ENCODE peak calls at places on chromosomes 12 and 14, in ten cellular contexts. One of them, this sample, is unnamed.

GRCh38 chr12:507261-507853 is 47.6 kb downstream of the B4GALNT3 start:
- DNase-seq in right atrium auricular region: no peak
- DNase-seq in spleen: no peak
- DNase-seq in hepatocyte: no peak
- DNase-seq in stomach: peak; percentile 37
- DNase-seq in H9: no peak
- DNase-seq in tibial artery: no peak
- DNase-seq in CD8-positive, alpha-beta memory T cell: no peak
- DNase-seq in PC-3: no peak
- DNase-seq in DND-41: no peak
- DNase-seq in this sample: no peak

GRCh38 chr12:172732-173161 is 41.2 kb downstream of the SLC6A12 start:
- DNase-seq in right atrium auricular region: no peak
- DNase-seq in spleen: no peak
- DNase-seq in hepatocyte: no peak
- DNase-seq in stomach: no peak
- DNase-seq in H9: no peak
- DNase-seq in tibial artery: no peak
- DNase-seq in CD8-positive, alpha-beta memory T cell: no peak
- DNase-seq in PC-3: no peak
- DNase-seq in DND-41: no peak
- DNase-seq in this sample: no peak

GRCh38 chr14:96634481-96634880 is 132.3 kb downstream of the PAPOLA start:
- DNase-seq in right atrium auricular region: peak; percentile 47
- DNase-seq in spleen: no peak
- DNase-seq in hepatocyte: no peak
- DNase-seq in stomach: peak; percentile 17
- DNase-seq in H9: no peak
- DNase-seq in tibial artery: no peak
- DNase-seq in CD8-positive, alpha-beta memory T cell: no peak
- DNase-seq in PC-3: no peak
- DNase-seq in DND-41: no peak
- DNase-seq in this sample: no peak

GRCh38 chr12:28222081-28222700 is 31.9 kb downstream of the CCDC91 start:
- DNase-seq in right atrium auricular region: no peak
- DNase-seq in spleen: no peak
- DNase-seq in hepatocyte: no peak
- DNase-seq in stomach: no peak
- DNase-seq in H9: no peak
- DNase-seq in tibial artery: no peak
- DNase-seq in CD8-positive, alpha-beta memory T cell: peak; percentile 43
- DNase-seq in PC-3: no peak
- DNase-seq in DND-41: peak; percentile 58
- DNase-seq in this sample: peak; percentile 55

GRCh38 chr14:103091041-103091882 is 3.3 kb upstream of the EXOC3L4 start:
- DNase-seq in right atrium auricular region: no peak
- DNase-seq in spleen: peak; percentile 93
- DNase-seq in hepatocyte: peak; percentile 83
- DNase-seq in stomach: peak; percentile 75
- DNase-seq in H9: peak; percentile 75
- DNase-seq in tibial artery: no peak
- DNase-seq in CD8-positive, alpha-beta memory T cell: peak; percentile 61
- DNase-seq in PC-3: peak; percentile 56
- DNase-seq in DND-41: peak; percentile 77
- DNase-seq in this sample: peak; percentile 66

GRCh38 chr12:112419269-112420133 is 754 bp downstream of the PTPN11 start:
- DNase-seq in right atrium auricular region: peak; percentile 81
- DNase-seq in spleen: no peak
- DNase-seq in hepatocyte: peak; percentile 87
- DNase-seq in stomach: peak; percentile 64
- DNase-seq in H9: peak; percentile 73
- DNase-seq in tibial artery: peak; percentile 88
- DNase-seq in CD8-positive, alpha-beta memory T cell: no peak
- DNase-seq in PC-3: peak; percentile 79
- DNase-seq in DND-41: no peak
- DNase-seq in this sample: peak; percentile 69

GRCh38 chr12:129067482-129067881 is 214.2 kb downstream of the GLT1D1 start:
- DNase-seq in right atrium auricular region: no peak
- DNase-seq in spleen: no peak
- DNase-seq in hepatocyte: peak; percentile 41
- DNase-seq in stomach: no peak
- DNase-seq in H9: peak; percentile 74
- DNase-seq in tibial artery: no peak
- DNase-seq in CD8-positive, alpha-beta memory T cell: no peak
- DNase-seq in PC-3: no peak
- DNase-seq in DND-41: no peak
- DNase-seq in this sample: no peak

GRCh38 chr14:21711360-21711961 is 37.8 kb upstream of the OR4E1 start:
- DNase-seq in right atrium auricular region: no peak
- DNase-seq in spleen: no peak
- DNase-seq in hepatocyte: peak; percentile 68
- DNase-seq in stomach: no peak
- DNase-seq in H9: no peak
- DNase-seq in tibial artery: no peak
- DNase-seq in CD8-positive, alpha-beta memory T cell: no peak
- DNase-seq in PC-3: peak; percentile 60
- DNase-seq in DND-41: peak; percentile 29
- DNase-seq in this sample: peak; percentile 35

GRCh38 chr12:65875635-65876034 is 51.4 kb downstream of the HMGA2 start:
- DNase-seq in right atrium auricular region: no peak
- DNase-seq in spleen: no peak
- DNase-seq in hepatocyte: no peak
- DNase-seq in stomach: no peak
- DNase-seq in H9: no peak
- DNase-seq in tibial artery: no peak
- DNase-seq in CD8-positive, alpha-beta memory T cell: no peak
- DNase-seq in PC-3: no peak
- DNase-seq in DND-41: no peak
- DNase-seq in this sample: no peak

GRCh38 chr12:65868133-65868705 is 43.9 kb downstream of the HMGA2 start:
- DNase-seq in right atrium auricular region: no peak
- DNase-seq in spleen: no peak
- DNase-seq in hepatocyte: peak; percentile 28
- DNase-seq in stomach: no peak
- DNase-seq in H9: no peak
- DNase-seq in tibial artery: no peak
- DNase-seq in CD8-positive, alpha-beta memory T cell: no peak
- DNase-seq in PC-3: no peak
- DNase-seq in DND-41: no peak
- DNase-seq in this sample: no peak

GRCh38 chr12:65867428-65867827 is 43.1 kb downstream of the HMGA2 start:
- DNase-seq in right atrium auricular region: no peak
- DNase-seq in spleen: no peak
- DNase-seq in hepatocyte: no peak
- DNase-seq in stomach: no peak
- DNase-seq in H9: no peak
- DNase-seq in tibial artery: no peak
- DNase-seq in CD8-positive, alpha-beta memory T cell: no peak
- DNase-seq in PC-3: peak; percentile 54
- DNase-seq in DND-41: no peak
- DNase-seq in this sample: no peak

GRCh38 chr12:65868878-65869277 is 44.6 kb downstream of the HMGA2 start:
- DNase-seq in right atrium auricular region: no peak
- DNase-seq in spleen: no peak
- DNase-seq in hepatocyte: no peak
- DNase-seq in stomach: no peak
- DNase-seq in H9: no peak
- DNase-seq in tibial artery: no peak
- DNase-seq in CD8-positive, alpha-beta memory T cell: no peak
- DNase-seq in PC-3: no peak
- DNase-seq in DND-41: no peak
- DNase-seq in this sample: no peak

DNA sequence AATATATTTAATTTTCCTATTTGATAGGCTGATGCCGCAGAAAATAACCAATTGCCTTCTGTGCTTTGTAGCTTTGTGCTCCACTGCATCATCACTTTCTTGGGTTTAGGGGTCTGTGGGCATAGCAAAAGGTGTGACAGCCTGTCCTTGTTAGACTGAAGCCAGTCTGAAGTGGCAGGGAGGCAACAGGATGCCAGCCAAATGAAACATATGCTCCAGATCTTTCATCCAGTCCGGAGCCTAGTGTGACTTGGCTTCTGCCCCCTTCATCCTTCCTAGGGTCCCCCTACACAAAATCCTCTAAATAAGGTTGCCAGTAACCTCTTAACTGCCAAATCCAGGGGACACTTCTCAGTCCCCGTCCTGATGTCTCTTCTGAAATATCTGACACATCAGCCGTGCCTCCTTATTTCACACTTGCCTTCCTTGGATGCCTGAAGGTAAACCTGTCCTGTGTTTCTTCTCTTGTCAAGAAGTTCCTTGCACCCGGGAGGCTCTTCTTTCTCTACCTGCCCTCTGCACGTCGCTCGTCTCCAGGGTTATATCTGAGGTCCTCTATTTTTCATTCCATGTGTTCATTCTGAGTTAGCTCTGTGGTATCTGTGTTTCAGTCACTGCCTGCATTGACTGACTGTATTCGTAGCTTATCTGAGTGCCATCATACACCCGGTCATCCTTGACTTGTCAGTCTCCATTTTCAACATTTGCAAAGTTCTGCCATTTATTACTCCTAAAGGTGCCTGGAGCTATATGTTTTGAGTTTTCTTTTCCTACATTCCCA is 47.8 kb downstream of the HMGA2 start:
- DNase-seq in right atrium auricular region: no peak
- DNase-seq in spleen: no peak
- DNase-seq in hepatocyte: no peak
- DNase-seq in stomach: no peak
- DNase-seq in H9: no peak
- DNase-seq in tibial artery: no peak
- DNase-seq in CD8-positive, alpha-beta memory T cell: no peak
- DNase-seq in PC-3: no peak
- DNase-seq in DND-41: no peak
- DNase-seq in this sample: no peak
- H3K4me1 ChIP-seq in right atrium auricular region: no peaks in the 10 kb centered on the region
- H3K4me1 ChIP-seq in spleen: no peaks in the 10 kb centered on the region
- H3K4me1 ChIP-seq in hepatocyte: peaks cover 13% of the 10 kb centered on the region
- H3K4me1 ChIP-seq in stomach: peaks cover 7% of the 10 kb centered on the region
- H3K4me1 ChIP-seq in H9: peaks cover 4% of the 10 kb centered on the region
- H3K4me1 ChIP-seq in tibial artery: no peaks in the 10 kb centered on the region
- H3K4me1 ChIP-seq in CD8-positive, alpha-beta memory T cell: no peaks in the 10 kb centered on the region
- H3K4me1 ChIP-seq in PC-3: peaks cover 31% of the 10 kb centered on the region
- H3K4me1 ChIP-seq in DND-41: no peaks in the 10 kb centered on the region
- H3K4me1 ChIP-seq in this sample: no peaks in the 10 kb centered on the region

GRCh38 chr12:77943466-77943865 is 112.8 kb downstream of the NAV3 start:
- DNase-seq in right atrium auricular region: no peak
- DNase-seq in spleen: no peak
- DNase-seq in hepatocyte: no peak
- DNase-seq in stomach: no peak
- DNase-seq in H9: no peak
- DNase-seq in tibial artery: no peak
- DNase-seq in CD8-positive, alpha-beta memory T cell: no peak
- DNase-seq in PC-3: peak; percentile 84
- DNase-seq in DND-41: no peak
- DNase-seq in this sample: no peak
- H3K27ac ChIP-seq in right atrium auricular region: no peak overlapping the region
- H3K27ac ChIP-seq in spleen: peak overlapping the region; percentile 5
- H3K27ac ChIP-seq in hepatocyte: no peak overlapping the region
- H3K27ac ChIP-seq in stomach: no peak overlapping the region
- H3K27ac ChIP-seq in H9: no peak overlapping the region
- H3K27ac ChIP-seq in tibial artery: peak overlapping the region; percentile 20
- H3K27ac ChIP-seq in CD8-positive, alpha-beta memory T cell: no peak overlapping the region
- H3K27ac ChIP-seq in PC-3: peak overlapping the region; percentile 63
- H3K27ac ChIP-seq in DND-41: no peak overlapping the region
- H3K27ac ChIP-seq in this sample: no peak overlapping the region

GRCh38 chr12:108770963-108771362 is 39.6 kb upstream of the CORO1C start:
- DNase-seq in right atrium auricular region: no peak
- DNase-seq in spleen: no peak
- DNase-seq in hepatocyte: no peak
- DNase-seq in stomach: no peak
- DNase-seq in H9: no peak
- DNase-seq in tibial artery: no peak
- DNase-seq in CD8-positive, alpha-beta memory T cell: no peak
- DNase-seq in PC-3: no peak
- DNase-seq in DND-41: no peak
- DNase-seq in this sample: no peak

GRCh38 chr12:108766294-108766693 is 35.0 kb upstream of the CORO1C start:
- DNase-seq in right atrium auricular region: no peak
- DNase-seq in spleen: no peak
- DNase-seq in hepatocyte: no peak
- DNase-seq in stomach: no peak
- DNase-seq in H9: no peak
- DNase-seq in tibial artery: no peak
- DNase-seq in CD8-positive, alpha-beta memory T cell: no peak
- DNase-seq in PC-3: no peak
- DNase-seq in DND-41: no peak
- DNase-seq in this sample: no peak

GRCh38 chr12:108772247-108772646 is 40.9 kb upstream of the CORO1C start:
- DNase-seq in right atrium auricular region: no peak
- DNase-seq in spleen: no peak
- DNase-seq in hepatocyte: no peak
- DNase-seq in stomach: no peak
- DNase-seq in H9: no peak
- DNase-seq in tibial artery: no peak
- DNase-seq in CD8-positive, alpha-beta memory T cell: no peak
- DNase-seq in PC-3: no peak
- DNase-seq in DND-41: peak; percentile 10
- DNase-seq in this sample: no peak

GRCh38 chr12:108770269-108770829 is 39.0 kb upstream of the CORO1C start:
- DNase-seq in right atrium auricular region: no peak
- DNase-seq in spleen: no peak
- DNase-seq in hepatocyte: no peak
- DNase-seq in stomach: no peak
- DNase-seq in H9: no peak
- DNase-seq in tibial artery: no peak
- DNase-seq in CD8-positive, alpha-beta memory T cell: no peak
- DNase-seq in PC-3: no peak
- DNase-seq in DND-41: no peak
- DNase-seq in this sample: no peak

GRCh38 chr12:108768591-108769500 is 37.5 kb upstream of the CORO1C start:
- DNase-seq in right atrium auricular region: no peak
- DNase-seq in spleen: peak; percentile 87
- DNase-seq in hepatocyte: peak; percentile 75
- DNase-seq in stomach: peak; percentile 65
- DNase-seq in H9: peak; percentile 88
- DNase-seq in tibial artery: peak; percentile 74
- DNase-seq in CD8-positive, alpha-beta memory T cell: no peak
- DNase-seq in PC-3: no peak
- DNase-seq in DND-41: no peak
- DNase-seq in this sample: no peak
- H3K4me1 ChIP-seq in right atrium auricular region: no peaks in the 10 kb centered on the region
- H3K4me1 ChIP-seq in spleen: peaks cover 29% of the 10 kb centered on the region
- H3K4me1 ChIP-seq in hepatocyte: no peaks in the 10 kb centered on the region
- H3K4me1 ChIP-seq in stomach: peaks cover 23% of the 10 kb centered on the region
- H3K4me1 ChIP-seq in H9: no peaks in the 10 kb centered on the region
- H3K4me1 ChIP-seq in tibial artery: peaks cover 28% of the 10 kb centered on the region
- H3K4me1 ChIP-seq in CD8-positive, alpha-beta memory T cell: no peaks in the 10 kb centered on the region
- H3K4me1 ChIP-seq in PC-3: no peaks in the 10 kb centered on the region
- H3K4me1 ChIP-seq in DND-41: no peaks in the 10 kb centered on the region
- H3K4me1 ChIP-seq in this sample: peaks cover 8% of the 10 kb centered on the region

DNA sequence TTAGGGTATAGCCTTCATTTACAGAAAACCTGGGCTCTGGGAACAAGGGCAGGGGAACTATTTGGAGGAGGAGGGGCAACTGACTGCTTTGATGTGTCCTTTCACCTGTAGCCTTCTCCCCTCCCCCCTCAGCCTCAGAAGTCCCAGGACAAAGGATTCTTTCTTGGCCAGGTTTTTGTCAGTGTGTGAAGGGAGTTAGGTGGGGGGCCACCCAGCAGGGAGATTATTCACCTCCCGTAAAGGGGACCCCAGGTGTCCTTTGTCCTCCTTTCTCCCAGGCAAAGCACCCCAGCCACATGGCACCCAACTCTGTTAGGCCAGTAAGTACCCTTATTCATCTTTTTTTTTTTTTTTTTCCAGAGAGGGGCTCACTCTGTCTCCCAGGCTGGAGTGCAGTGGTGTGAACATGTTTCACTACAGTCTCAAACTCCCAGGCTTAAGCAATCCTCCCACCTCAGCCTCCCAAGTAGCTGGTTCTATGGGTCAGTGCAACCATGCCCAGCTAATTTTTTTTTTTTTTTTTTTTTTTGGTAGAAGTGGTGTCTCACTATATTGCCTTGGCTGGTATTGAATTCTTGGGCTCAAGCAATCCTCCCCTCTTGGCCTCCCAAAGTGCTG is 722 bp upstream of the NFE2 start:
- DNase-seq in right atrium auricular region: no peak
- DNase-seq in spleen: no peak
- DNase-seq in hepatocyte: no peak
- DNase-seq in stomach: no peak
- DNase-seq in H9: peak; percentile 73
- DNase-seq in tibial artery: no peak
- DNase-seq in CD8-positive, alpha-beta memory T cell: no peak
- DNase-seq in PC-3: peak; percentile 2
- DNase-seq in DND-41: no peak
- DNase-seq in this sample: no peak
- H3K27ac ChIP-seq in right atrium auricular region: no peak overlapping the region
- H3K27ac ChIP-seq in spleen: peak overlapping the region; percentile 94
- H3K27ac ChIP-seq in hepatocyte: peak overlapping the region; percentile 9
- H3K27ac ChIP-seq in stomach: no peak overlapping the region
- H3K27ac ChIP-seq in H9: no peak overlapping the region
- H3K27ac ChIP-seq in tibial artery: no peak overlapping the region
- H3K27ac ChIP-seq in CD8-positive, alpha-beta memory T cell: peak overlapping the region; percentile 80
- H3K27ac ChIP-seq in PC-3: no peak overlapping the region
- H3K27ac ChIP-seq in DND-41: no peak overlapping the region
- H3K27ac ChIP-seq in this sample: no peak overlapping the region

This sample was measured in CD4-positive, alpha-beta memory T cell.